ENCODE peak calls at places on chromosomes 2 and 18, in seven cellular contexts. K is activated naive CD8-positive, alpha-beta T cell treated with anti-CD3 and anti-CD28 coated beads for 36 hours; X is retinal pigment epithelial cell; I is dorsolateral prefrontal cortex; V is ascending aorta; G is spleen; U is fibroblast of pulmonary artery. J is an unnamed sample.

GRCh38 chr2:172249336-172249735 is 146.6 kb upstream of the DLX2 start:
- DNase-seq in X (no peak), U (no peak), K (no peak), G (no peak), V (no peak), I (no peak), J (no peak)

GRCh38 chr18:46411862-46412690 is 244.9 kb downstream of the LOXHD1 start:
- DNase-seq in K (no peak), G (no peak), X (no peak), I (no peak), U (no peak), V (no peak), J (no peak)

GRCh38 chr2:151978709-151979108 is 120.1 kb downstream of the CACNB4 start:
- DNase-seq in V (no peak), X (no peak), U (no peak), G (no peak), K (no peak), I (no peak), J (no peak)

GRCh38 chr2:236603361-236604015 is 33.9 kb downstream of the ACKR3 start:
- DNase-seq in G (peak), I (no peak), U (no peak), K (no peak), V (no peak), X (no peak), J (no peak)

GRCh38 chr2:186641132-186641806 is 51.4 kb downstream of the ITGAV start:
- DNase-seq in X (no peak), K (no peak), I (no peak), V (no peak), G (no peak), U (no peak), J (no peak)

GRCh38 chr2:74706741-74707140 is 52.7 kb downstream of the SEMA4F start:
- DNase-seq in I (no peak), G (no peak), U (no peak), X (no peak), V (no peak), K (no peak), J (no peak)

GRCh38 chr2:201363857-201364560 is 6.9 kb upstream of the FLACC1 start:
- DNase-seq in I (no peak), G (no peak), X (no peak), K (no peak), U (peak), V (no peak), J (peak)

GRCh38 chr2:173830169-173830568 is 135.0 kb downstream of the SP3 start:
- DNase-seq in X (no peak), V (no peak), G (no peak), U (peak), K (no peak), I (no peak), J (no peak)

GRCh38 chr2:65367517-65367916 is 64.9 kb downstream of the SPRED2 start:
- DNase-seq in K (no peak), G (no peak), U (peak), I (no peak), X (no peak), V (no peak), J (peak)

GRCh38 chr2:69724540-69725159 is 17.3 kb upstream of the ANXA4 start:
- DNase-seq in U (peak), X (no peak), V (peak), G (peak), K (peak), I (peak), J (peak)

GRCh38 chr2:235665656-235666239 is 171.9 kb downstream of the AGAP1 start:
- DNase-seq in I (no peak), U (no peak), X (no peak), V (no peak), G (no peak), K (no peak), J (no peak)

GRCh38 chr2:219026946-219027345 is 14.4 kb downstream of the CFAP65 start:
- DNase-seq in X (no peak), V (no peak), G (peak), I (no peak), K (no peak), U (no peak), J (no peak)

GRCh38 chr2:37156071-37156856 is 516 bp downstream of the EIF2AK2 start:
- DNase-seq in V (no peak), G (no peak), K (no peak), U (peak), I (peak), X (no peak), J (peak)

J was measured in amniotic stem cell.